ENCODE peak calls at places on chromosomes 12 and 14, in seven cellular contexts. S, G, C, M, N, B and O are unnamed samples.

GRCh38 chr12:120013659-120014380 is 24.8 kb downstream of the BICDL1 start:
- DNase-seq in S (no peak), G (peak; percentile 78), C (no peak), M (no peak), N (no peak), B (peak; percentile 56), O (no peak)

GRCh38 chr12:101697197-101697929 is at the start of gene CHPT1:
- DNase-seq in S (peak; percentile 89), G (peak; percentile 81), C (peak; percentile 83), M (peak; percentile 23), N (peak; percentile 53), B (peak; percentile 98), O (peak; percentile 44)

GRCh38 chr12:116066381-116067230 is 210.9 kb downstream of the MED13L start:
- DNase-seq in S (no peak), G (peak; percentile 34), C (peak; percentile 55), M (peak; percentile 42), N (peak; percentile 57), B (peak; percentile 78), O (peak; percentile 42)

GRCh38 chr14:106228541-106229158 is 702.3 kb downstream of the TMEM121 start:
- DNase-seq in S (no peak), G (no peak), C (no peak), M (no peak), N (no peak), B (no peak), O (no peak)

GRCh38 chr14:73432124-73432523 is 26.2 kb downstream of the NUMB start:
- DNase-seq in S (no peak), G (no peak), C (no peak), M (no peak), N (no peak), B (no peak), O (no peak)

GRCh38 chr14:51369814-51370213 is 129.8 kb downstream of the TMX1 start:
- DNase-seq in S (no peak), G (no peak), C (no peak), M (no peak), N (peak; percentile 5), B (peak; percentile 31), O (no peak)

GRCh38 chr12:65715976-65716375 is 108.3 kb upstream of the HMGA2 start:
- DNase-seq in S (no peak), G (no peak), C (no peak), M (no peak), N (no peak), B (no peak), O (no peak)

GRCh38 chr12:22255097-22255496 is 79.4 kb downstream of the ST8SIA1 start:
- DNase-seq in S (peak; percentile 68), G (no peak), C (no peak), M (no peak), N (no peak), B (no peak), O (no peak)

GRCh38 chr12:52637299-52637698 is 14.7 kb downstream of the KRT2 start:
- DNase-seq in S (peak; percentile 19), G (no peak), C (no peak), M (no peak), N (no peak), B (no peak), O (no peak)

GRCh38 chr12:96486751-96487150 is 2.6 kb upstream of the CFAP54 start:
- DNase-seq in S (no peak), G (no peak), C (no peak), M (no peak), N (no peak), B (no peak), O (no peak)

GRCh38 chr12:57850924-57851323 is 4.4 kb upstream of the CTDSP2 start:
- DNase-seq in S (peak; percentile 66), G (no peak), C (no peak), M (no peak), N (no peak), B (no peak), O (no peak)

GRCh38 chr12:81147286-81147919 is 69.5 kb downstream of the ACSS3 start:
- DNase-seq in S (no peak), G (peak; percentile 25), C (no peak), M (no peak), N (no peak), B (no peak), O (no peak)

GRCh38 chr12:90945070-90945649 is 9.8 kb downstream of the CCER1 start:
- DNase-seq in S (no peak), G (peak; percentile 29), C (no peak), M (no peak), N (no peak), B (peak; percentile 52), O (no peak)

GRCh38 chr12:31323466-31324115 is 2.4 kb downstream of the SINHCAF start:
- DNase-seq in S (peak; percentile 50), G (no peak), C (peak; percentile 57), M (no peak), N (no peak), B (peak; percentile 81), O (peak; percentile 54)

GRCh38 chr12:48982397-48983080 is 4.4 kb downstream of the WNT1 start:
- DNase-seq in S (no peak), G (no peak), C (no peak), M (no peak), N (no peak), B (no peak), O (no peak)

GRCh38 chr12:113197518-113198077 is 12.1 kb downstream of the RITA1 start:
- DNase-seq in S (no peak), G (no peak), C (no peak), M (no peak), N (no peak), B (no peak), O (no peak)

GRCh38 chr14:92783813-92784431 is 10.2 kb upstream of the GOLGA5 start:
- DNase-seq in S (no peak), G (peak; percentile 56), C (peak; percentile 29), M (peak; percentile 40), N (peak; percentile 9), B (peak; percentile 57), O (no peak)

GRCh38 chr14:68951051-68951797 is 27.9 kb downstream of the ACTN1 start:
- DNase-seq in S (no peak), G (no peak), C (peak; percentile 86), M (peak; percentile 98), N (no peak), B (peak; percentile 84), O (no peak)

GRCh38 chr14:72740966-72741835 is 152.7 kb downstream of the DPF3 start:
- DNase-seq in S (no peak), G (no peak), C (no peak), M (no peak), N (no peak), B (no peak), O (no peak)

GRCh38 chr12:47820631-47821345 is 1.1 kb upstream of the HDAC7 start:
- DNase-seq in S (peak; percentile 90), G (peak; percentile 88), C (peak; percentile 74), M (peak; percentile 98), N (peak; percentile 57), B (no peak), O (no peak)

GRCh38 chr12:51028126-51028810 is 2.1 kb upstream of the SLC11A2 start:
- DNase-seq in S (peak; percentile 72), G (peak; percentile 70), C (peak; percentile 21), M (peak; percentile 46), N (no peak), B (peak; percentile 89), O (no peak)

GRCh38 chr14:89853976-89854693 is 100.4 kb downstream of the EFCAB11 start:
- DNase-seq in S (no peak), G (no peak), C (no peak), M (no peak), N (no peak), B (no peak), O (no peak)

GRCh38 chr14:94961761-94962575 is 192.1 kb upstream of the GSC start:
- DNase-seq in S (peak; percentile 25), G (no peak), C (no peak), M (no peak), N (no peak), B (no peak), O (no peak)

GRCh38 chr12:5177096-5177495 is 133.4 kb downstream of the KCNA5 start:
- DNase-seq in S (no peak), G (no peak), C (no peak), M (no peak), N (no peak), B (no peak), O (no peak)

GRCh38 chr12:53252349-53252916 is 15.7 kb upstream of the ESPL1 start:
- DNase-seq in S (no peak), G (no peak), C (peak; percentile 62), M (no peak), N (no peak), B (no peak), O (no peak)

GRCh38 chr14:95979339-95980042 is 59.7 kb upstream of the C14orf132 start:
- DNase-seq in S (peak; percentile 73), G (no peak), C (no peak), M (no peak), N (no peak), B (no peak), O (no peak)
- TF ChIP-seq CTCF in S (peak; percentile 66), G (peak; percentile 14), C (no peak), M (no peak), N (no peak), B (peak; percentile 27), O (no peak)

DNA sequence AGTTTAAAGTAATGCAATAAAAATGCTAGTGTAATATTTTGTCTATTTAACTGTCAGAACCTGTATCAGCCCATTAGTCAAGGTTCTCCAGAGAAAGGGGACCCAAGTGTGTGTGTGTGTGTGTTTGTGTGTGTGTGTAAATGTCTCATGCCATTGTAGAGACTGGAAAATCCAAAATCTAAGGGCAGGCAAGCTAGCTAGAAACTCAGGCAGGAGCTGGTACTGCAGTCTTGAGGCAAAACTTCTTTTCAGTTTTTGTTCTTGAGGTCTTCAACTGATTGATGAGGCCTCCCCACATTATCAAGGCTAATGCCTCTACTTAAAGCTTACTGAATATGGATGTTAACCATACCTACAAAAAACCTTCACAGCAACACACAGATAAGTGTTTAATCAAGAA is 126.7 kb downstream of the PRKD1 start:
- DNase-seq in S (no peak), G (no peak), C (no peak), M (no peak), N (no peak), B (no peak), O (no peak)
- TF ChIP-seq CTCF in S (peak; percentile 34), G (no peak), C (no peak), M (no peak), N (peak; percentile 34), B (no peak), O (no peak)

GRCh38 chr14:75259510-75259855 is 19.1 kb upstream of the FOS start:
- DNase-seq in S (no peak), G (no peak), C (no peak), M (peak; percentile 35), N (no peak), B (no peak), O (no peak)
- TF ChIP-seq CTCF in S (peak; percentile 25), G (peak; percentile 21), C (no peak), M (peak; percentile 17), N (no peak), B (no peak), O (no peak)

GRCh38 chr12:93429448-93429847 is 12.3 kb downstream of the UBE2N start:
- DNase-seq in S (no peak), G (no peak), C (no peak), M (no peak), N (no peak), B (no peak), O (no peak)

GRCh38 chr12:93438266-93439050 is 3.3 kb downstream of the UBE2N start:
- DNase-seq in S (no peak), G (no peak), C (no peak), M (no peak), N (no peak), B (no peak), O (no peak)

GRCh38 chr12:93429852-93430251 is 11.9 kb downstream of the UBE2N start:
- DNase-seq in S (no peak), G (no peak), C (no peak), M (no peak), N (no peak), B (no peak), O (no peak)

GRCh38 chr12:93430280-93430679 is 11.5 kb downstream of the UBE2N start:
- DNase-seq in S (no peak), G (no peak), C (no peak), M (no peak), N (no peak), B (no peak), O (no peak)

GRCh38 chr12:93434305-93434704 is 7.4 kb downstream of the UBE2N start:
- DNase-seq in S (no peak), G (no peak), C (no peak), M (no peak), N (no peak), B (no peak), O (no peak)
- TF ChIP-seq CTCF in S (no peak), G (no peak), C (no peak), M (no peak), N (no peak), B (no peak), O (no peak)